ENCODE peak calls at places on chromosomes 2 and 18, in ten cellular contexts. A is GM12878, L is K562, Z is pancreas, I is psoas muscle, P is heart right ventricle, T is upper lobe of left lung, F is HCT116, N is RWPE2, Q is Panc1. R is an unnamed sample.

GRCh38 chr18:51029694-51030536 is at the start of gene SMAD4:
- ATAC-seq in A (peak), L (peak), Z (peak), I (peak), P (peak), T (peak), F (peak), N (peak), Q (peak), R (peak)

GRCh38 chr2:230348792-230349191 is 21.8 kb downstream of the SP140L start:
- ATAC-seq in A (peak), L (no peak), Z (no peak), I (no peak), P (no peak), T (no peak), F (no peak), N (no peak), Q (no peak), R (no peak)

GRCh38 chr2:46157966-46158310 is 139.3 kb upstream of the EPAS1 start:
- ATAC-seq in A (no peak), L (no peak), Z (no peak), I (no peak), P (no peak), T (no peak), F (no peak), N (no peak), Q (no peak), R (no peak)

GRCh38 chr2:151914989-151915628 is 86.9 kb upstream of the ARL5A start:
- ATAC-seq in A (no peak), L (peak), Z (no peak), I (no peak), P (no peak), T (no peak), F (no peak), N (no peak), Q (no peak), R (no peak)

GRCh38 chr2:36172828-36173227 is 182.8 kb upstream of the CRIM1 start:
- ATAC-seq in A (no peak), L (no peak), Z (no peak), I (no peak), P (no peak), T (no peak), F (no peak), N (no peak), Q (no peak), R (no peak)

GRCh38 chr18:35478520-35479435 is 19.0 kb downstream of the INO80C start:
- ATAC-seq in A (peak), L (peak), Z (peak), I (peak), P (no peak), T (peak), F (peak), N (peak), Q (peak), R (peak)

GRCh38 chr18:22378672-22379282 is 38.9 kb downstream of the CTAGE1 start:
- ATAC-seq in A (peak), L (peak), Z (peak), I (no peak), P (peak), T (peak), F (peak), N (peak), Q (peak), R (peak)

GRCh38 chr18:56108486-56109367 is 520.7 kb upstream of the TCF4 start:
- ATAC-seq in A (no peak), L (no peak), Z (no peak), I (no peak), P (no peak), T (peak), F (no peak), N (no peak), Q (no peak), R (no peak)

GRCh38 chr2:168056242-168056641 is 191.2 kb downstream of the STK39 start:
- ATAC-seq in A (no peak), L (no peak), Z (no peak), I (no peak), P (no peak), T (no peak), F (no peak), N (no peak), Q (no peak), R (no peak)

GRCh38 chr2:70125498-70125898 is 38.2 kb downstream of the PCBP1 start:
- ATAC-seq in A (no peak), L (no peak), Z (no peak), I (no peak), P (no peak), T (no peak), F (no peak), N (no peak), Q (no peak), R (no peak)

GRCh38 chr2:18987592-18988073 is 370.8 kb downstream of the OSR1 start:
- ATAC-seq in A (no peak), L (no peak), Z (no peak), I (peak), P (no peak), T (peak), F (no peak), N (peak), Q (no peak), R (peak)

GRCh38 chr2:226078656-226079055 is 679.1 kb downstream of the NYAP2 start:
- ATAC-seq in A (no peak), L (no peak), Z (no peak), I (no peak), P (no peak), T (no peak), F (no peak), N (no peak), Q (no peak), R (no peak)
- H3K27ac ChIP-seq in A (no peak), L (no peak), Z (no peak), I (no peak), P (no peak), T (no peak), F (peak), N (peak), Q (no peak), R (no peak)

GRCh38 chr2:37670378-37671012 is 947 bp downstream of the CDC42EP3 start:
- ATAC-seq in A (no peak), L (no peak), Z (no peak), I (no peak), P (peak), T (no peak), F (no peak), N (no peak), Q (no peak), R (no peak)

GRCh38 chr2:37671013-37671815 is at the start of gene CDC42EP3:
- ATAC-seq in A (peak), L (peak), Z (peak), I (peak), P (peak), T (peak), F (peak), N (peak), Q (peak), R (peak)

GRCh38 chr2:37671816-37672103 is 318 bp upstream of the CDC42EP3 start:
- ATAC-seq in A (peak), L (no peak), Z (no peak), I (no peak), P (no peak), T (no peak), F (peak), N (no peak), Q (peak), R (no peak)

GRCh38 chr2:37667704-37668103 is 3.7 kb downstream of the CDC42EP3 start:
- ATAC-seq in A (no peak), L (no peak), Z (no peak), I (no peak), P (no peak), T (no peak), F (no peak), N (no peak), Q (no peak), R (no peak)

GRCh38 chr2:37669500-37669899 is 1.9 kb downstream of the CDC42EP3 start:
- ATAC-seq in A (no peak), L (no peak), Z (no peak), I (no peak), P (no peak), T (no peak), F (no peak), N (no peak), Q (no peak), R (no peak)
- H3K4me3 ChIP-seq in A (peak), L (no peak), Z (no peak), I (peak), P (peak), T (peak), F (no peak), N (peak), Q (peak), R (peak)

GRCh38 chr2:196935421-196935820 is 8.9 kb upstream of the PGAP1 start:
- ATAC-seq in A (no peak), L (no peak), Z (no peak), I (no peak), P (no peak), T (no peak), F (no peak), N (no peak), Q (no peak), R (no peak)
- H3K27ac ChIP-seq in A (no peak), L (no peak), Z (no peak), I (no peak), P (no peak), T (no peak), F (no peak), N (no peak), Q (no peak), R (no peak)

GRCh38 chr2:150307258-150307657 is 180.2 kb downstream of the RND3 start:
- ATAC-seq in A (no peak), L (no peak), Z (no peak), I (no peak), P (no peak), T (no peak), F (no peak), N (no peak), Q (no peak), R (no peak)

GRCh38 chr2:150303281-150303680 is 184.2 kb downstream of the RND3 start:
- ATAC-seq in A (no peak), L (no peak), Z (no peak), I (no peak), P (no peak), T (no peak), F (no peak), N (no peak), Q (no peak), R (no peak)
- H3K4me3 ChIP-seq in A (no peak), L (no peak), Z (no peak), I (no peak), P (no peak), T (no peak), F (no peak), N (no peak), Q (no peak), R (no peak)